ENCODE peak calls at places on chromosomes 11 and 22, in six cellular contexts. D, R, B, A, H and C are unnamed samples.

GRCh38 chr11:59708537-59708936 is 5.1 kb downstream of the OR10V1 start:
- DNase-seq in B (no peak), R (no peak), D (no peak), A (no peak), H (no peak), C (no peak)

GRCh38 chr11:5639953-5640352 is 15.2 kb downstream of the TRIM34 start:
- DNase-seq in B (no peak), D (no peak), H (peak; percentile 70), A (no peak), R (no peak), C (no peak)

GRCh38 chr11:24161587-24161986 is 335.3 kb upstream of the LUZP2 start:
- DNase-seq in A (no peak), H (no peak), R (no peak), B (no peak), D (no peak), C (no peak)

GRCh38 chr11:3132831-3133455 is 32.2 kb downstream of the OSBPL5 start:
- DNase-seq in B (no peak), R (no peak), H (no peak), A (no peak), D (no peak), C (no peak)

GRCh38 chr11:19458231-19458630 is 217.5 kb upstream of the E2F8 start:
- DNase-seq in R (no peak), H (no peak), D (peak; percentile 28), B (no peak), A (no peak), C (no peak)

GRCh38 chr11:86459682-86460460 is 85.2 kb downstream of the CCDC81 start:
- DNase-seq in A (peak; percentile 27), H (peak; percentile 95), R (no peak), B (peak; percentile 14), D (peak; percentile 85), C (no peak)

GRCh38 chr11:111514216-111515031 is at the start of gene HOATZ:
- DNase-seq in A (no peak), B (peak; percentile 63), R (peak; percentile 95), D (no peak), H (no peak), C (no peak)

GRCh38 chr11:119578466-119579220 is 150.4 kb downstream of the NECTIN1 start:
- DNase-seq in B (no peak), R (no peak), A (no peak), D (no peak), H (peak; percentile 92), C (no peak)

GRCh38 chr11:3886985-3887384 is 31.5 kb downstream of the STIM1 start:
- DNase-seq in A (no peak), D (no peak), B (no peak), R (no peak), H (no peak), C (no peak)

GRCh38 chr11:94130589-94131362 is 2.1 kb downstream of the PANX1 start:
- DNase-seq in D (peak; percentile 96), A (no peak), H (peak; percentile 41), R (no peak), B (no peak), C (no peak)

GRCh38 chr11:122192634-122193245 is 76.7 kb upstream of the BLID start:
- DNase-seq in R (no peak), H (peak; percentile 53), B (no peak), A (no peak), D (peak; percentile 82), C (no peak)

GRCh38 chr11:134252539-134253188 is 488 bp downstream of the THYN1 start:
- DNase-seq in B (peak; percentile 60), A (no peak), H (peak; percentile 38), D (peak; percentile 84), R (peak; percentile 63), C (no peak)

GRCh38 chr22:44118645-44119315 is 61.9 kb upstream of the PARVG start:
- DNase-seq in D (no peak), R (no peak), A (no peak), B (no peak), H (no peak), C (no peak)

GRCh38 chr11:67439321-67440228 is 2.1 kb upstream of the PTPRCAP start:
- DNase-seq in B (no peak), A (no peak), H (peak; percentile 36), R (no peak), D (peak; percentile 64), C (no peak)

GRCh38 chr11:13308704-13309103 is 31.1 kb downstream of the BMAL1 start:
- DNase-seq in A (no peak), R (no peak), B (no peak), D (no peak), H (no peak), C (no peak)

GRCh38 chr11:94934362-94934761 is 39.0 kb downstream of the CWC15 start:
- DNase-seq in A (no peak), B (peak; percentile 51), D (peak; percentile 73), H (no peak), R (peak; percentile 56), C (no peak)

GRCh38 chr11:105202844-105203548 is 63.4 kb upstream of the CARD18 start:
- DNase-seq in R (no peak), B (no peak), A (peak; percentile 36), H (peak; percentile 70), D (no peak), C (no peak)

GRCh38 chr11:66818231-66818955 is 24.8 kb upstream of the RCE1 start:
- DNase-seq in D (no peak), H (no peak), A (no peak), B (no peak), R (no peak), C (no peak)

GRCh38 chr11:59822989-59823566 is 12.5 kb upstream of the MRPL16 start:
- DNase-seq in B (peak; percentile 53), D (peak; percentile 87), H (peak; percentile 88), R (peak; percentile 66), A (peak; percentile 69), C (peak; percentile 80)

GRCh38 chr22:36923458-36923784 is 10.0 kb downstream of the CSF2RB start:
- DNase-seq in R (no peak), B (no peak), A (no peak), D (no peak), H (no peak), C (no peak)

GRCh38 chr22:42997577-42997976 is 17.4 kb downstream of the PACSIN2 start:
- DNase-seq in D (peak; percentile 54), H (no peak), R (no peak), B (no peak), A (no peak), C (no peak)

GRCh38 chr22:36541831-36542391 is 12.9 kb upstream of the EIF3D start:
- DNase-seq in A (peak; percentile 64), H (peak; percentile 94), R (no peak), D (peak; percentile 96), B (no peak), C (no peak)

GRCh38 chr11:119416606-119417580 is 6.1 kb downstream of the THY1 start:
- DNase-seq in H (peak; percentile 53), D (peak; percentile 87), R (no peak), A (no peak), B (no peak), C (no peak)

GRCh38 chr11:10568486-10568941 is at the start of gene LYVE1:
- DNase-seq in A (no peak), H (no peak), R (no peak), D (no peak), B (no peak), C (no peak)

GRCh38 chr11:94400839-94401772 is at the start of gene GPR83:
- DNase-seq in H (no peak), R (peak; percentile 75), B (peak; percentile 73), A (no peak), D (peak; percentile 49), C (no peak)

GRCh38 chr11:130902380-130902779 is 13.9 kb downstream of the SNX19 start:
- DNase-seq in A (no peak), B (no peak), R (no peak), H (no peak), D (no peak), C (no peak)

GRCh38 chr11:69598147-69598546 is 42.8 kb upstream of the CCND1 start:
- DNase-seq in R (no peak), A (no peak), H (peak; percentile 37), B (peak; percentile 45), D (no peak), C (no peak)
- TF ChIP-seq EZH2phosphoT487 in R (no peak), A (no peak), H (no peak), B (no peak), D (no peak), C (no peak)

DNA sequence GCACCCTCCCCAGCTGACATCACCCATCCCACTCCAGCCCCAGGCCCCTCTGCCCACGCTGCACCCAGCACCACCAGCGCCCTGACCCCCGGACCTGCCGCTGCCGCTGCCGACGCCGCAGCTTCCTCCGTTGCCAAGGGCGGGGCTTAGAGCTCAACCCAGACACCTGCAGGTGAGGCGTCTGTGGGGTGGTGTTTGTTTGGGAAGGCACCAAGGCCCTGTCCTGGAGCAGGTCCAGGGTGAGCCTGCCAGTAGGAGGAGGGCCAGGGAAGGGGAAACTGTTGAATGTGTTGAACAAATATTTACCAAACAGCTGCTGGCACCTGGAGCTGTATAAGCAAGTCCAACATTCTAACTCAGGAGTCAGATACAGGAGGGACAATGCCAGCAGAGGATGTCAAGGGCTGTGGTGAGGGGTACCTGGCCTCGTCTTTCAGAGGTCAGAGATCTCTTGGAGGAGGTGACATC is 3.1 kb downstream of the VEGFB start:
- DNase-seq in H (peak; percentile 95), D (no peak), A (no peak), B (no peak), R (no peak), C (no peak)
- H3K4me1 ChIP-seq in H (peaks cover 56% of the 10 kb centered on the region), D (peaks cover 6% of the 10 kb centered on the region), A (peaks cover 21% of the 10 kb centered on the region), B (peaks cover 33% of the 10 kb centered on the region), R (peaks cover 9% of the 10 kb centered on the region), C (peaks cover 21% of the 10 kb centered on the region)

GRCh38 chr11:126216526-126217305 is 5.1 kb downstream of the FAM118B start:
- DNase-seq in B (no peak), A (no peak), R (no peak), H (no peak), D (no peak), C (no peak)

GRCh38 chr11:126214446-126215240 is 3.1 kb downstream of the FAM118B start:
- DNase-seq in H (no peak), B (no peak), R (no peak), A (no peak), D (peak; percentile 28), C (no peak)

GRCh38 chr11:126210871-126211235 is 597 bp downstream of the RPUSD4 start:
- DNase-seq in H (no peak), D (peak; percentile 44), B (peak; percentile 24), A (no peak), R (peak; percentile 43), C (no peak)

GRCh38 chr11:126211236-126212088 is at the start of the genes FAM118B and RPUSD4:
- DNase-seq in H (peak; percentile 98), B (peak; percentile 99), D (peak; percentile 100), R (peak; percentile 99), A (peak; percentile 87), C (peak; percentile 95)

DNA sequence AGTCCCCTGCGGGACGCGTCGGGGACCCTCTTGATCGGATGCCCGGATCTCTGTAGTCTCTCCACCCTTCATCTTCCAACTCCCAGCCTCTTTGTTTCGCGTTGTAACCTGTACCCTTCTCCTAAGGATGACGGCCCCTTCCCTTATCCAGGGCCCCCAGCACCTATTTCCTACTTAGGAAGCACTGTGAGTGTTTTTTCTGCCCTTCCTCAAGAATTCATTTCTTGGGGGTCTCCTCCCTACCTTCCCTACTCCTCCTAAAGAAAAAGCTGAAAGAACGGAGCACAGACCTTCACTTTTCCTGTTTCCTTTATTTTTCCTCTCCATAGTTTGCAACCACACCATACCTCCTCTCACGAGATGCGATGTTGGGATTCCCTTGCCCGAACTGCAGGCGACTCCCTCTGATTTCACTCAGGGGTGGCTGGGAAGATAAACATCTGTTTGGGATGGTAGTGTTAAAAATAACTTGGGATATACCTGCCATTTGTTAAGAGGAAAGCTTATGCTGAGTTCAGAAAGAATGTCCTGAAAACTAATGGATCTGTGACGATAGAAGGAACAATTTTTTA is 593 bp downstream of the FAM118B start:
- DNase-seq in D (peak; percentile 58), B (no peak), A (no peak), R (peak; percentile 16), H (peak; percentile 13), C (no peak)
- H3K9ac ChIP-seq in D (peak overlapping the region; percentile 83), B (peak overlapping the region; percentile 85), A (peak overlapping the region; percentile 69), R (peak overlapping the region; percentile 76), H (peak overlapping the region; percentile 82), C (peak overlapping the region; percentile 88)

GRCh38 chr11:35615911-35616900 is 2.1 kb upstream of the FJX1 start:
- DNase-seq in D (peak; percentile 81), H (peak; percentile 69), R (peak; percentile 70), A (no peak), B (peak; percentile 52), C (peak; percentile 68)
- TF ChIP-seq EZH2phosphoT487 in D (no peak), H (no peak), R (no peak), A (no peak), B (no peak), C (no peak)